ENCODE peak calls at places on chromosomes 16 and 17, in six cellular contexts. V, K, C, X, L and G are unnamed samples.

GRCh38 chr17:31391496-31391949 is at the start of gene RAB11FIP4:
- DNase-seq in V (no peak), K (no peak), C (no peak), X (no peak), L (no peak), G (no peak)

GRCh38 chr17:31579265-31579664 is 187.8 kb downstream of the RAB11FIP4 start:
- DNase-seq in V (peak; percentile 47), K (no peak), C (no peak), X (no peak), L (no peak), G (no peak)

GRCh38 chr17:50946891-50947843 is 81.0 kb upstream of the TOB1 start:
- DNase-seq in V (peak; percentile 15), K (peak; percentile 13), C (no peak), X (no peak), L (no peak), G (no peak)

GRCh38 chr16:10612649-10613179 is 32.3 kb upstream of the EMP2 start:
- DNase-seq in V (no peak), K (no peak), C (no peak), X (no peak), L (no peak), G (no peak)

GRCh38 chr16:50501251-50501650 is 46.9 kb upstream of the NKD1 start:
- DNase-seq in V (no peak), K (no peak), C (no peak), X (no peak), L (no peak), G (no peak)

GRCh38 chr17:66720027-66720426 is 114.9 kb upstream of the CACNG5 start:
- DNase-seq in V (no peak), K (no peak), C (no peak), X (no peak), L (no peak), G (no peak)

GRCh38 chr16:2278956-2279800 is 11.3 kb upstream of the RNPS1 start:
- DNase-seq in V (no peak), K (no peak), C (no peak), X (no peak), L (no peak), G (no peak)

GRCh38 chr16:66569827-66570405 is 3.7 kb downstream of the CMTM1 start:
- DNase-seq in V (no peak), K (no peak), C (no peak), X (no peak), L (no peak), G (no peak)

GRCh38 chr17:71709974-71710373 is 410.8 kb upstream of the SOX9 start:
- DNase-seq in V (no peak), K (no peak), C (no peak), X (no peak), L (no peak), G (no peak)

GRCh38 chr17:80831481-80831880 is 160.2 kb upstream of the CHMP6 start:
- DNase-seq in V (no peak), K (no peak), C (no peak), X (no peak), L (no peak), G (no peak)

DNA sequence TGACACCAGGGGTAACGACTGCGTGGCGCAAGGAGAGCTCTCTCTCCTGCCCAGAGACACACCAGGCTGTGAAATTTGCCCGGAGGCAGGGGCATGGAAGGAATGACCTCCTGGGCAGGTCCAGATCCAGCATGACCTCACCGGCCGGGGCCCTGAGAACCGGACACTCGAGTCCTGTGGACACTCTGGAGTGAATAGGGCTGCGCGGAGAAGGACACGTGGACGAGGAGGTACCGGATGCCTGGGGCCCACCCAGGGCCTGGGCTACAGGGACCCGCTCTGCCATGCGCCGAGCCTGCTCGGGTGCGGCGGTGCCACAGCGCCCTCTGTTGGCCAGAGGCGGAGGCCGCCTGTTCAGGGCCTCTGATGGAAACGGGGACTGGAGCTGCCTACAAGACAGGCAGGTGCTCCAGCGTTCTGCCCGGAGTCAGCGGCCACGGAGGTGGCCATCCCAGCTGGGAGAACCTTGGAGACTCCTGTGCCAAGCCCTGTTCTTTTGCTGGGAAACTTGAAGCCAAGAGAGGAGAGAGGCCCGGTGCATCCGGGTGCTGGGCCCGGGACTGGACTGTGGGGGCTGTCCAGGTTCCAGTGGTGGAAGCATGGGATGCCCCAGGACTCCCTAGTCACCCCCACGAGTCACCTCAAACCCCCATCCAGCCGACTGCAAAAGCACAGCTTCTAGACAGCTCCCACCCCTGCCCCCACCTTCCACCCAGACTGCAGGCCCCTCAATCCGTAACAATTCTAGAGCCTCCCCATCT is 19.3 kb upstream of the NXPH3 start:
- DNase-seq in V (peak; percentile 75), K (peak; percentile 79), C (peak; percentile 89), X (no peak), L (peak; percentile 82), G (no peak)
- TF ChIP-seq CTCF in V (peak; percentile 98), K (peak; percentile 98), C (peak; percentile 99), X (peak; percentile 86), L (peak; percentile 99), G (peak; percentile 99)

GRCh38 chr17:77451271-77451893 is 310.6 kb downstream of the SEC14L1 start:
- DNase-seq in V (peak; percentile 71), K (peak; percentile 83), C (peak; percentile 92), X (no peak), L (peak; percentile 79), G (no peak)
- H3K36me3 ChIP-seq in V (no peaks in the 10 kb centered on the region), K (no peaks in the 10 kb centered on the region), C (peaks cover 72% of the 10 kb centered on the region), X (peaks cover 6% of the 10 kb centered on the region), L (no peaks in the 10 kb centered on the region), G (peaks cover 2% of the 10 kb centered on the region)

DNA sequence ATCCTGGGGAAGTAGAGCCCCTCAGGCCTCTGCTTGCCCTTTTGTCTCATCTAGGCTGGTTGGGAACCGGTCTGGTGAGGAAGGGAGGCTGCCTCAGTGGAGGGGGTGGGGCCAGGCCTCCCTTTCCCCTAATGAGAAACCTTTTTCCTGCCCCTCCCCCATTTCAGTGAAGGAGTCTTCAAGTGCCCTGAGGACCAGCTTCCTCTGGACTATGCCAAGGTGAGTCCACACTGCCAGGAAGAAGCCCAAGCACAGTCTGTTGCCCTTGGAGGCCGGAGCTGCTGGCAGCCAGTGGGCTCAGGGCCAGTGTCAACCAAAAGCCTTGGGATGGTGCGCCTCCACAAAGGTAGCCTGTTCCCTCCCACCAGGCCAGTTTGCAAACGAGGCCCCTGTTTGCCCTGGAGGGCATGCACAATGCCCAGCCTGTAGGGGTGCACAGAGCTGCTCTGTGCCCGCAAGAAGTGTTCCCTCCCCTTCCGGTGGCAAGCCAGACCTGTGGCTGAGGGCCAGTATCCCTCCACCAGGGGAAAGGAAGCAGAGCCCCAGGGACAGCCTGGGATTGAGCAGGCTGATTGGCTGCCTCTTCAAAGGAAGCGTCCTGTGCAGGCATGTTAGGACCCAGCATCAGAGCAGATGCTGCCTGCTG is 3.4 kb downstream of the TRAF4 start:
- DNase-seq in V (no peak), K (peak; percentile 78), C (no peak), X (no peak), L (no peak), G (no peak)
- TF ChIP-seq CTCF in V (no peak), K (no peak), C (no peak), X (no peak), L (no peak), G (no peak)

GRCh38 chr17:48564200-48565023 is 13.7 kb downstream of the HOXB4 start:
- DNase-seq in V (no peak), K (no peak), C (no peak), X (no peak), L (no peak), G (no peak)

GRCh38 chr17:48561894-48562810 is 16.0 kb downstream of the HOXB4 start:
- DNase-seq in V (no peak), K (no peak), C (no peak), X (no peak), L (no peak), G (no peak)

GRCh38 chr17:48563867-48564199 is 14.3 kb downstream of the HOXB4 start:
- DNase-seq in V (no peak), K (no peak), C (no peak), X (no peak), L (no peak), G (no peak)

GRCh38 chr17:48562934-48563333 is 15.2 kb downstream of the HOXB4 start:
- DNase-seq in V (no peak), K (no peak), C (no peak), X (no peak), L (no peak), G (no peak)

DNA sequence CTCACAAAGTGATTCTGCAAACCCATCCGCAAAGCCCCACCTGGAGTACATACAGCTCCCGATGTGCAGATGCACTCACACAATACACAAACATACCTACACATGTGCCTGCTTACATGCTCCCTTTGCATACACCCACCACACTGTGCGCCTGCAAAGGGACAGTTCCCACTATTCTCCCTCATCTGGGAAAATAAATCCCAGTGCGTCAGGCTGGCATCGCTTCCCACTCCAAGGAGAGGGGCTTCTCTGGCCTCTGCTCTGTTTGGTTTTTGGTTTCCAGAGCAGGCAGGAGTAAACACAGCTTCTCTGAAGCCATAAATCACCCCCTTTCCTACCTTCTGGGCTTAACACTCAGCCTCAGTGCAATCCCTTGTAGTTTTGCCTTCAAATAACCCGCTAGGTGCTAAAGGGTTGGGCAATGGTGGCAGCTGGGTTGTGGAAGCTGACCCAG is 14.7 kb downstream of the HOXB4 start:
- DNase-seq in V (no peak), K (no peak), C (no peak), X (no peak), L (no peak), G (no peak)
- H3K36me3 ChIP-seq in V (no peaks in the 10 kb centered on the region), K (no peaks in the 10 kb centered on the region), C (no peaks in the 10 kb centered on the region), X (no peaks in the 10 kb centered on the region), L (no peaks in the 10 kb centered on the region), G (no peaks in the 10 kb centered on the region)

DNA sequence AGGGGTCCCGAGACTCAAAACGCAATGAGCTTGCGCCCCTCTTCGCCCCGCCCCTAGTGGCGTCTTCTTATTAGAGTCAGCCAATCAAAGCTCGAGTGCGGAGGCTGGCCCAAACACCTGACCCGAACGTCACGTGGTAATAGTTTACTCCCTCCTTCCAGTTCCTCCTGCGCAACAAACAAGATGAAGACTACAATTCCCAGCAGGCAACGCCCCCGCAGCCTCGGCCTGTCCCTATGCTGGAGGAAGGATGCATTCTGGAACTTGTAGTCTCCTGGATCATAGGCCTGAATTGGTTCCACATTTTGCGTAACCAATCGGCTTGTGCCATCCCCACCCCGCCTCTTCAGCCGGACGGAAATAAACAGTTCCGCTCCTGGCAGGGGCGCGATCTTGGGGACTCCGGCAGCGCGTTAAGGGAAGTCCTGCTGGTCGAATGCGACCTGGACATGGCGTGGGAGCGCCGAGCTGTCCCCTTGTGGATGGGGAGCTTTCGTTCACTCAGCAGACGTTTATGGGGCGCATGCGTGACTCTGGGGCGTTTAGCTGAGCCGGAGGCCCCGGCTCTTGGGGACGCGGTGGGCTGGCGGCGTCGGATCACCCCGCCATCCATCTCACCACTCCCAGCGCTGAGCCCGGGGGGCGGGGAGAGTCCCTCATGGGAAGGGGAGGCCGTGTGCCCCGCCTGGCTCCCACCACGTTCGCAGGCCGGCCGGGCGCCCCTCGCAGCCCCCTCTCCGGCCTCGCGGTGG is at the start of gene WBP2:
- DNase-seq in V (peak; percentile 100), K (peak; percentile 98), C (peak; percentile 99), X (peak; percentile 97), L (peak; percentile 94), G (peak; percentile 99)
- TF ChIP-seq CTCF in V (peak; percentile 75), K (no peak), C (peak; percentile 76), X (no peak), L (peak; percentile 72), G (peak; percentile 35)

DNA sequence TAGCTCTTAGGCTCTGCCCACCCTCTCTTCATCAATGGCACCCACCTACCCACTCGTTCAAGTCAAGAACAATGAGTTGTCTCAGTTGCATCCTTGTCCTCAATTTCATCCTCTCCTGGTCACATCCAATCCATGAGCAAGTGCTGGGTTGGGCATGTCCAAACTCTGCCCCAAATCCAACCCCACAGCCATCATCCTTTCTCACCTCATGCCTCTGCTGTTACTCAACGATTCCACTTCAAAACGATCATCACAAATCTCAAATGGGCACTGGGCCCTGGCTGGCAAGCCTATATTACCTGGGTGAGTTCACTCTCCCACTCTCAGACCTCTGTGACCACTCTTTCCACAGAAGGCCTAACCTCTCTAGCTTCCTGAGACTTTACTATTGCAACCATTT is 12.0 kb upstream of the TEX2 start:
- DNase-seq in V (no peak), K (no peak), C (no peak), X (no peak), L (no peak), G (no peak)
- H3K36me3 ChIP-seq in V (no peaks in the 10 kb centered on the region), K (no peaks in the 10 kb centered on the region), C (no peaks in the 10 kb centered on the region), X (no peaks in the 10 kb centered on the region), L (no peaks in the 10 kb centered on the region), G (no peaks in the 10 kb centered on the region)